ENCODE peak calls at places on chromosomes 13 and 19, in five cellular contexts. I is K562, F is SK-N-SH, B is GM12878, T is HepG2. W is an unnamed sample.
A peak's percentile ranks its signal among the peaks of the same experiment; 100 is the strongest.

GRCh38 chr13:107157272-107157671 is 589.3 kb upstream of the ARGLU1 start:
- DNase-seq in B (no peak), F (no peak), I (no peak), T (no peak), W (no peak)

GRCh38 chr13:38223093-38223492 is 126.6 kb upstream of the UFM1 start:
- DNase-seq in T (peak; percentile 1), I (peak; percentile 5), B (no peak), F (no peak), W (peak; percentile 24)

GRCh38 chr19:34838248-34838647 is 65.2 kb upstream of the ZNF599 start:
- DNase-seq in I (peak; percentile 60), B (no peak), F (peak; percentile 69), T (peak; percentile 15), W (no peak)

GRCh38 chr19:50447750-50448149 is 15.1 kb downstream of the MYBPC2 start:
- DNase-seq in F (no peak), B (no peak), T (no peak), I (no peak), W (no peak)

GRCh38 chr19:33769208-33769607 is 27.5 kb upstream of the KCTD15 start:
- DNase-seq in B (no peak), T (no peak), I (no peak), F (no peak), W (no peak)

GRCh38 chr19:37932985-37933953 is 26.3 kb downstream of the SIPA1L3 start:
- DNase-seq in T (peak; percentile 38), I (no peak), B (no peak), F (peak; percentile 35), W (no peak)

GRCh38 chr19:58385313-58386165 is 1.5 kb upstream of the RPS5 start:
- DNase-seq in T (no peak), F (no peak), I (no peak), B (no peak), W (no peak)

GRCh38 chr19:5001547-5002131 is 32.7 kb downstream of the KDM4B start:
- DNase-seq in F (peak; percentile 69), T (peak; percentile 58), B (no peak), I (peak; percentile 66), W (peak; percentile 65)

GRCh38 chr19:33193269-33193863 is 764 bp upstream of the LRP3 start:
- DNase-seq in F (no peak), T (no peak), B (no peak), I (no peak), W (no peak)

GRCh38 chr19:5827342-5827890 is 12.1 kb downstream of the FUT6 start:
- DNase-seq in B (no peak), T (no peak), F (no peak), I (no peak), W (no peak)

GRCh38 chr13:34086281-34086680 is 268.3 kb downstream of the RFC3 start:
- DNase-seq in I (no peak), F (no peak), T (no peak), B (peak; percentile 31), W (no peak)

GRCh38 chr13:23956106-23956505 is 58.8 kb upstream of the C1QTNF9B start:
- DNase-seq in B (no peak), T (no peak), F (no peak), I (no peak), W (no peak)

GRCh38 chr19:15374796-15375440 is 4.7 kb downstream of the AKAP8 start:
- DNase-seq in I (no peak), F (peak; percentile 43), T (no peak), B (no peak), W (no peak)

GRCh38 chr13:41006296-41006695 is 12.8 kb downstream of the ELF1 start:
- DNase-seq in T (no peak), F (no peak), B (no peak), I (peak; percentile 21), W (no peak)

GRCh38 chr13:30895773-30896172 is 10.3 kb upstream of the MEDAG start:
- DNase-seq in B (no peak), I (no peak), F (no peak), T (no peak), W (no peak)

GRCh38 chr13:35697281-35697680 is 220.8 kb upstream of the MAB21L1 start:
- DNase-seq in I (no peak), F (no peak), T (no peak), B (no peak), W (no peak)

DNA sequence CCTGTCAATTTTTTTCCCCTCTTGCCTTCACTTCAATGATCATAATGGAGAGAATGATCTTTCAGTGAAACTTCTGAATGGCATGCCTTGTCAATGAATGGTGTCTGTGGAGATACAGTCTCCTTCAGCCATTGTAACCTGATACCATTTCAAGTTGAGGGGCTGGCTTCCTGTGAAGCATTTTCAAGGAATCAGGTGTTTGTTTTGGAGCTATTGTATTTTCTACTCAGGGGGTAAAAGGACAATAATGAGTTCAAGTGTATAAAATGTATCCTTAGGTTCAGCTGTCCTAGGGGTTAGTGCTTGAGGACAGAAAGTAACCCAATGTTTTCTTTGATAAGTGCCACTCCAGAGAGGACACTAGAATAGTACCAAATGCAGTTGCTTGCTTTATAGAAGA is 23.8 kb upstream of the CBY2 start:
- DNase-seq in I (no peak), T (no peak), F (no peak), B (no peak), W (no peak)
- TF ChIP-seq FOXM1 in I (no peak), T (no peak), F (no peak), B (no peak), W (no peak)

DNA sequence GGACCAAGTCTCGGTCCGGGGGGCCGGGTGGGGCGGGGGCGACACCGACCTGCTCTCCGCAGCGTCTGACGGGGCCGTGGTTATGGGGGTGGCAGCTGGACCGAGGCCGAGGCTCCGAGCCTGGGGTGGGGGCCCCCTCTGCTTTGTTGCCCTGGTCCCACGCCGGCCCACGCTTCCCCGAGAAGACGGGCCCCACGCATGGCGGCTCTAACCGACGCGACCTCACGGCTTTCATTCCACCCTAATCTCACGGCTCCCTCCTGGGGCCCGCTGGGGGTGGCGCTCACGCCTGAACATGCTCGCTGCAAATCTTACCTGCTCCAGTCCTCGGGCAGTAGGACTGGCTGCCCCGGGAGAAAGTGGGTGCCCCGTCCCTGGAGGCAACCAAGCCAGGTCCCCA is 14.8 kb upstream of the MISP start:
- DNase-seq in F (no peak), B (no peak), T (no peak), I (no peak), W (no peak)
- TF ChIP-seq FOXM1 in F (no peak), B (no peak), T (no peak), I (no peak), W (no peak)

GRCh38 chr13:77751513-77752456 is 54.3 kb downstream of the SLAIN1 start:
- DNase-seq in I (peak; percentile 25), F (peak; percentile 23), B (peak; percentile 34), T (peak; percentile 41), W (peak; percentile 81)
- TF ChIP-seq FOXM1 in I (no peak), F (no peak), B (peak; percentile 77), T (no peak), W (peak; percentile 11)

GRCh38 chr19:10686661-10687517 is 14.3 kb upstream of the QTRT1 start:
- DNase-seq in B (no peak), F (peak; percentile 10), T (no peak), I (no peak), W (no peak)
- TF ChIP-seq FOXM1 in B (no peak), F (no peak), T (no peak), I (no peak), W (no peak)